ENCODE peak calls at places on chromosomes 7 and 10, in five cellular contexts. F is SK-N-SH, M is AG09309, O is AG04450, W is heart right ventricle. N is an unnamed sample.

GRCh38 chr10:119422685-119423509 is 119.6 kb downstream of the RGS10 start:
- DNase-seq in W (no peak), O (no peak), F (no peak), M (no peak), N (no peak)

GRCh38 chr10:22152403-22152802 is 65.4 kb downstream of the EBLN1 start:
- DNase-seq in O (no peak), M (no peak), W (no peak), F (no peak), N (no peak)

GRCh38 chr10:124059552-124059951 is 33.8 kb downstream of the CHST15 start:
- DNase-seq in F (no peak), M (no peak), O (no peak), W (no peak), N (no peak)

GRCh38 chr7:132782777-132783633 is 206.7 kb upstream of the PLXNA4 start:
- DNase-seq in O (peak), W (no peak), M (peak), F (no peak), N (peak)

GRCh38 chr7:30776971-30777370 is 5.8 kb downstream of the MINDY4 start:
- DNase-seq in F (no peak), W (no peak), M (no peak), O (no peak), N (no peak)

GRCh38 chr7:151087247-151088018 is 1.2 kb downstream of the AGAP3 start:
- DNase-seq in W (peak), M (no peak), O (no peak), F (peak), N (peak)

GRCh38 chr10:42482411-42482810 is 156.0 kb downstream of the ZNF33B start:
- DNase-seq in F (no peak), W (no peak), M (peak), O (no peak), N (peak)

GRCh38 chr7:149202831-149203231 is 7.5 kb downstream of the ZNF282 start:
- DNase-seq in M (no peak), W (peak), F (no peak), O (no peak), N (no peak)

GRCh38 chr7:120709931-120710330 is 148.0 kb downstream of the TSPAN12 start:
- DNase-seq in O (no peak), W (no peak), F (no peak), M (no peak), N (no peak)

GRCh38 chr10:78457804-78458483 is 424.3 kb downstream of the RPS24 start:
- DNase-seq in M (peak), W (no peak), O (peak), F (no peak), N (peak)

GRCh38 chr10:12700557-12700874 is 301.0 kb downstream of the CCDC3 start:
- DNase-seq in F (no peak), M (no peak), O (no peak), W (no peak), N (no peak)

GRCh38 chr10:5971315-5971832 is 6.0 kb downstream of the IL15RA start:
- DNase-seq in W (peak), F (no peak), O (no peak), M (no peak), N (no peak)

GRCh38 chr10:108812296-108812695 is 1111.0 kb downstream of the XPNPEP1 start:
- DNase-seq in W (no peak), O (no peak), F (no peak), M (no peak), N (no peak)

GRCh38 chr7:30423793-30424505 is 54.6 kb downstream of the NOD1 start:
- DNase-seq in F (no peak), W (no peak), O (no peak), M (no peak), N (no peak)

GRCh38 chr10:48377751-48378585 is 71.5 kb downstream of the MAPK8 start:
- DNase-seq in M (no peak), W (no peak), F (no peak), O (no peak), N (no peak)

GRCh38 chr10:100327007-100327700 is 2.9 kb downstream of the PKD2L1 start:
- DNase-seq in O (no peak), M (no peak), F (no peak), W (peak), N (peak)

GRCh38 chr10:102322914-102323313 is 72.6 kb upstream of the NFKB2 start:
- DNase-seq in F (no peak), O (no peak), M (no peak), W (no peak), N (no peak)

GRCh38 chr7:142177869-142178268 is 66.4 kb downstream of the MGAM2 start:
- DNase-seq in M (no peak), O (no peak), W (no peak), F (no peak), N (no peak)

GRCh38 chr7:32941181-32941995 is 15.9 kb upstream of the FKBP9 start:
- DNase-seq in M (no peak), W (no peak), O (no peak), F (no peak), N (no peak)

GRCh38 chr7:42069625-42070024 is 167.4 kb downstream of the GLI3 start:
- DNase-seq in M (no peak), W (no peak), F (no peak), O (no peak), N (no peak)

GRCh38 chr10:113362645-113363091 is 190.2 kb upstream of the HABP2 start:
- DNase-seq in W (no peak), M (peak), O (no peak), F (no peak), N (no peak)

GRCh38 chr7:1059200-1060091 is 15.1 kb downstream of the GPR146 start:
- DNase-seq in W (no peak), M (no peak), O (no peak), F (peak), N (peak)

GRCh38 chr7:149776305-149776704 is 2.9 kb upstream of the ZNF467 start:
- DNase-seq in O (no peak), F (peak), W (peak), M (no peak), N (no peak)

GRCh38 chr7:150421831-150422230 is 28.6 kb upstream of the GIMAP8 start:
- DNase-seq in O (no peak), W (no peak), M (no peak), F (no peak), N (no peak)

GRCh38 chr10:120917521-120918250 is 66.5 kb downstream of the WDR11 start:
- DNase-seq in O (no peak), M (no peak), W (no peak), F (no peak), N (peak)

GRCh38 chr7:77685219-77685618 is 11.0 kb upstream of the RSBN1L start:
- DNase-seq in O (no peak), M (peak), F (no peak), W (no peak), N (peak)

GRCh38 chr7:81956520-81956919 is 186.7 kb upstream of the HGF start:
- DNase-seq in O (peak), M (peak), W (peak), F (peak), N (peak)

GRCh38 chr10:125444790-125445189 is 238.2 kb downstream of the TEX36 start:
- DNase-seq in W (no peak), O (no peak), M (no peak), F (no peak), N (no peak)

GRCh38 chr10:125451319-125451718 is 231.6 kb downstream of the TEX36 start:
- DNase-seq in W (no peak), M (no peak), O (no peak), F (no peak), N (no peak)

GRCh38 chr10:125449571-125449970 is 233.4 kb downstream of the TEX36 start:
- DNase-seq in M (no peak), W (no peak), O (no peak), F (no peak), N (no peak)

GRCh38 chr10:125450218-125450617 is 232.7 kb downstream of the TEX36 start:
- DNase-seq in M (no peak), W (no peak), F (no peak), O (no peak), N (no peak)

DNA sequence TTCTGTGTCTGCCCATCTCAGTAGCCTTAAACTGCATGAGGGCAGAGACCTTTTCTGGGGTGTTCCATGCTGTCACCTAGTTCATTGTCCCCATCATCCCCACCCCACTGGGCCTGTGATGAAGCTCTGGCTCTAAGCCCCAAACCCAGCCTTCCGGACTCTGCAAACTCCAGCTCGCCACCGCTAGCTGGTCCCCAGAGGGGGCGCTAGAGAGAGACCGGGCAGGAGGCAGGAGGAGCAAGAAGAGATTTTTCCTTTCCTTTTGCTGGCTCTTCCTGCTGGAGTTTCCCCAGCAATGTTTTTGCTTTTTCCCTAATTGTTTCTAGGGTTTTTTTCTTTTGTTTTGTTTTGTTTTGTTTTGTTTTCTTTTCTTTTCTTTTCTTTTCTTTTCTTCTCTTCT is 234.4 kb downstream of the TEX36 start:
- DNase-seq in W (no peak), F (peak), M (no peak), O (no peak), N (no peak)
- TF ChIP-seq CTCF in W (peak), F (no peak), M (peak), O (peak), N (peak)

GRCh38 chr7:20831451-20831850 is 44.8 kb upstream of the SP8 start:
- DNase-seq in F (no peak), W (no peak), M (no peak), O (no peak), N (no peak)
- H3K4me3 ChIP-seq in F (no peak), W (no peak), M (no peak), O (no peak), N (no peak)

GRCh38 chr7:122618603-122619189 is 80.2 kb downstream of the RNF133 start:
- DNase-seq in F (no peak), O (no peak), W (no peak), M (no peak), N (no peak)
- TF ChIP-seq CTCF in F (no peak), O (no peak), W (no peak), M (no peak), N (no peak)

DNA sequence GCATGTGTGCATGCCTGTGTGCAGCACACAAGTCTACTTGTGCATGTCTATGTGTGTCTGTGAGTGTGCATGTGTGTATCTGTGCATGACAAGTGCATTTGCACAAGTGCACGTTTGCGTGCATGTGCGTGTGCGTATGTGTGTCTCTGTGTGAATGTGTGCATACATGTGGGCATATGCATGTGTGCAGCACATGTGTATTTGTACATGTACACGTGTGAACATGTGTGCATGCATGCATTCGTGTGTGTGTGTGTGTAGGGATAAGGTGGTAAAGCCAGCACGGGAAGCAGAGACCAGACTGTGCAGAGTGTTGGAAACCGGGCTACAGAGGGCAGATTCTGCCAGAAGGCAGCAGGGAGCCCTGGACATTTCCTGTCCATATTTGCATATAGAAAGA is 35.9 kb upstream of the GNA12 start:
- DNase-seq in M (no peak), O (no peak), W (no peak), F (no peak), N (no peak)
- H3K4me3 ChIP-seq in M (no peak), O (no peak), W (no peak), F (no peak), N (no peak)

GRCh38 chr7:138729444-138729843 is 28.3 kb upstream of the SVOPL start:
- DNase-seq in W (no peak), M (no peak), O (no peak), F (no peak), N (no peak)
- TF ChIP-seq CTCF in W (no peak), M (no peak), O (no peak), F (no peak), N (no peak)

GRCh38 chr7:5065107-5065407 is 19.4 kb downstream of the RBAK start:
- DNase-seq in F (no peak), M (no peak), W (no peak), O (no peak), N (no peak)

GRCh38 chr7:5064391-5065106 is 18.9 kb downstream of the RBAK start:
- DNase-seq in M (no peak), F (no peak), W (no peak), O (no peak), N (no peak)

DNA sequence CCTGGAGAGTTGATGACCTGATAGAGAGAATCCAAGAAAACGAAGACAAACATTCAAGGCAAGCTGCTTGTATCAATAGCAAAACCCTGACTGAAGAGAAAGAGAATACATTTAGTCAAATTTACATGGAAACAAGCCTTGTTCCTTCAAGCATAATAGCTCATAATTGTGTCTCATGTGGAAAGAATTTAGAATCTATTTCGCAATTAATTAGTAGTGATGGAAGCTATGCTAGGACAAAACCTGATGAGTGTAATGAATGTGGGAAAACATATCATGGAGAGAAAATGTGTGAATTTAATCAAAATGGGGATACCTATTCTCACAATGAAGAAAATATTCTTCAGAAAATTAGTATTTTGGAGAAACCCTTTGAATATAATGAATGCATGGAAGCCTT is 18.0 kb downstream of the RBAK start:
- DNase-seq in F (no peak), W (no peak), M (no peak), O (no peak), N (no peak)
- H3K4me3 ChIP-seq in F (no peak), W (no peak), M (no peak), O (no peak), N (no peak)

N was measured in foreskin fibroblast.